ENCODE peak calls at places on chromosomes 6 and 20, in eight cellular contexts. K is activated CD4-positive, alpha-beta T cell treated with anti-CD3 and anti-CD28 coated beads, Interleukin-2, amount 10 ng/mL, durations not matched to agents 7 days and 5 days; V is right lobe of liver; X is cardiac septum; G is astrocyte; Y is stimulated activated CD4-positive, alpha-beta T cell treated with anti-CD3 and anti-CD28 coated beads, Interleukin-2, amount 100 ng/mL, for 48 hours; C is cerebellar cortex; T is globus pallidus. P is an unnamed sample.

GRCh38 chr6:33702345-33702977 is 9.0 kb downstream of the UQCC2 start:
- DNase-seq in K (no peak), V (no peak), X (no peak), G (peak), Y (no peak), C (peak), T (peak), P (no peak)

GRCh38 chr6:54431466-54431865 is 123.2 kb downstream of the TINAG start:
- DNase-seq in K (no peak), V (no peak), X (no peak), G (no peak), Y (no peak), C (no peak), T (no peak), P (no peak)

GRCh38 chr6:55874309-55874708 is 1.1 kb downstream of the BMP5 start:
- DNase-seq in K (no peak), V (no peak), X (no peak), G (no peak), Y (no peak), C (no peak), T (no peak), P (no peak)

GRCh38 chr20:57469418-57470211 is 55.3 kb downstream of the CTCFL start:
- DNase-seq in K (no peak), V (no peak), X (peak), G (no peak), Y (no peak), C (peak), T (no peak), P (no peak)

GRCh38 chr6:32685603-32686002 is 19.1 kb upstream of the HLA-DQB1 start:
- DNase-seq in K (peak), V (no peak), X (no peak), G (peak), Y (peak), C (no peak), T (no peak), P (peak)

GRCh38 chr6:2403546-2403945 is 158.1 kb upstream of the GMDS start:
- DNase-seq in K (no peak), V (no peak), X (no peak), G (no peak), Y (no peak), C (no peak), T (no peak), P (no peak)

GRCh38 chr6:30769088-30769852 is 24.9 kb upstream of the IER3 start:
- DNase-seq in K (peak), V (no peak), X (peak), G (peak), Y (peak), C (peak), T (no peak), P (no peak)

GRCh38 chr6:30091577-30092381 is 16.2 kb upstream of the RNF39 start:
- DNase-seq in K (no peak), V (no peak), X (no peak), G (peak), Y (no peak), C (no peak), T (no peak), P (no peak)

GRCh38 chr6:34979218-34979617 is 90.2 kb downstream of the ANKS1A start:
- DNase-seq in K (no peak), V (no peak), X (no peak), G (no peak), Y (no peak), C (no peak), T (no peak), P (no peak)

GRCh38 chr6:17501442-17501841 is 98.7 kb upstream of the FAM8A1 start:
- DNase-seq in K (no peak), V (no peak), X (no peak), G (no peak), Y (no peak), C (no peak), T (no peak), P (no peak)

GRCh38 chr20:4451487-4451886 is 270.2 kb upstream of the PRND start:
- DNase-seq in K (no peak), V (no peak), X (no peak), G (no peak), Y (no peak), C (no peak), T (no peak), P (no peak)

GRCh38 chr6:97189767-97190166 is 93.2 kb downstream of the MMS22L start:
- DNase-seq in K (no peak), V (no peak), X (no peak), G (peak), Y (no peak), C (no peak), T (no peak), P (no peak)

GRCh38 chr6:145798530-145798929 is 16.1 kb downstream of the FBXO30 start:
- DNase-seq in K (no peak), V (no peak), X (no peak), G (peak), Y (no peak), C (no peak), T (no peak), P (no peak)

GRCh38 chr20:62793757-62794006 is 2.6 kb upstream of the MRGBP start:
- DNase-seq in K (no peak), V (no peak), X (no peak), G (no peak), Y (no peak), C (no peak), T (no peak), P (no peak)

GRCh38 chr6:74749211-74750142 is 456.4 kb downstream of the COL12A1 start:
- DNase-seq in K (no peak), V (no peak), X (no peak), G (peak), Y (no peak), C (no peak), T (no peak), P (no peak)

GRCh38 chr6:41546866-41547798 is 951 bp downstream of the FOXP4 start:
- DNase-seq in K (peak), V (peak), X (no peak), G (peak), Y (no peak), C (peak), T (peak), P (no peak)

GRCh38 chr20:35663813-35664543 is 722 bp downstream of the CPNE1 start:
- DNase-seq in K (peak), V (peak), X (peak), G (peak), Y (peak), C (peak), T (peak), P (peak)

GRCh38 chr6:12395898-12396297 is 105.7 kb downstream of the EDN1 start:
- DNase-seq in K (no peak), V (no peak), X (no peak), G (no peak), Y (no peak), C (no peak), T (no peak), P (no peak)

GRCh38 chr6:154548130-154548830 is 37.8 kb upstream of the CNKSR3 start:
- DNase-seq in K (no peak), V (no peak), X (peak), G (peak), Y (no peak), C (peak), T (peak), P (no peak)

GRCh38 chr20:3670511-3670910 is 7.3 kb upstream of the GFRA4 start:
- DNase-seq in K (no peak), V (no peak), X (no peak), G (no peak), Y (no peak), C (no peak), T (no peak), P (no peak)

GRCh38 chr6:108745664-108746336 is 102.4 kb upstream of the ARMC2 start:
- DNase-seq in K (no peak), V (no peak), X (no peak), G (no peak), Y (no peak), C (no peak), T (no peak), P (no peak)

GRCh38 chr6:101402618-101403002 is 9.1 kb downstream of the GRIK2 start:
- DNase-seq in K (no peak), V (no peak), X (no peak), G (no peak), Y (no peak), C (no peak), T (no peak), P (no peak)

GRCh38 chr6:40888456-40888990 is 150.5 kb downstream of the UNC5CL start:
- DNase-seq in K (no peak), V (no peak), X (no peak), G (no peak), Y (no peak), C (no peak), T (no peak), P (no peak)

GRCh38 chr6:141744971-141745370 is 387.8 kb upstream of the GJE1 start:
- DNase-seq in K (no peak), V (no peak), X (no peak), G (peak), Y (no peak), C (no peak), T (no peak), P (no peak)